ENCODE peak calls at places on chromosomes 4 and X, in five cellular contexts. J is T follicular helper cell, M is globus pallidus, G is MV-4-11, H is nucleus accumbens. A is an unnamed sample.

GRCh38 chrX:73577368-73577767 is 14.4 kb downstream of the CHIC1 start:
- DNase-seq in H (no peak), J (no peak), M (no peak), G (no peak), A (no peak)

GRCh38 chrX:119211649-119212014 is 24.5 kb upstream of the PGRMC1 start:
- DNase-seq in H (no peak), M (no peak), J (no peak), G (no peak), A (no peak)

GRCh38 chr4:182207806-182208483 is 35.3 kb upstream of the TENM3 start:
- DNase-seq in M (no peak), J (no peak), G (no peak), H (no peak), A (no peak)

GRCh38 chrX:3548743-3549441 is 164.6 kb downstream of the PRKX start:
- DNase-seq in H (no peak), J (no peak), M (peak), G (peak), A (no peak)

GRCh38 chr4:61336488-61336887 is 136.4 kb downstream of the ADGRL3 start:
- DNase-seq in G (no peak), M (peak), H (peak), J (no peak), A (no peak)

GRCh38 chrX:103797691-103798090 is 21.1 kb downstream of the PLP1 start:
- DNase-seq in G (no peak), H (no peak), M (no peak), J (no peak), A (no peak)

GRCh38 chr4:152166567-152166966 is 369.3 kb downstream of the FBXW7 start:
- DNase-seq in J (no peak), G (peak), H (no peak), M (no peak), A (no peak)

GRCh38 chrX:84339507-84340364 is 151.7 kb upstream of the RPS6KA6 start:
- DNase-seq in H (no peak), J (no peak), M (peak), G (peak), A (no peak)

GRCh38 chrX:22577181-22577580 is 304.5 kb downstream of the CBLL2 start:
- DNase-seq in M (no peak), H (no peak), G (no peak), J (no peak), A (no peak)

A was measured in tibial artery.